ENCODE peak calls at places on chromosomes 1 and 21, in seven cellular contexts. C is SK-N-SH, W is K562, F is mammary epithelial cell, A is neural progenitor cell, Q is PC-3, Z is IMR-90. S is an unnamed sample.

GRCh38 chr1:34829250-34829649 is 30.3 kb downstream of the SMIM12 start:
- DNase-seq in C (no peak), W (no peak), F (no peak), A (no peak), Q (no peak), Z (no peak), S (no peak)

GRCh38 chr1:118136511-118136937 is 48.5 kb downstream of the SPAG17 start:
- DNase-seq in C (no peak), W (no peak), F (peak; percentile 86), A (no peak), Q (peak; percentile 67), Z (peak; percentile 90), S (no peak)

GRCh38 chr21:39633770-39634181 is 21.0 kb downstream of the B3GALT5 start:
- DNase-seq in C (no peak), W (no peak), F (peak; percentile 78), A (no peak), Q (peak; percentile 95), Z (peak; percentile 92), S (no peak)

GRCh38 chr21:44916965-44917364 is 3.7 kb downstream of the ITGB2 start:
- DNase-seq in C (no peak), W (no peak), F (peak; percentile 91), A (no peak), Q (peak; percentile 94), Z (no peak), S (peak; percentile 54)

GRCh38 chr1:93448292-93448982 is 519 bp downstream of the FNBP1L start:
- DNase-seq in C (peak; percentile 89), W (peak; percentile 58), F (peak; percentile 37), A (peak; percentile 90), Q (peak; percentile 52), Z (no peak), S (peak; percentile 88)

GRCh38 chr1:98046031-98046641 is 125.3 kb upstream of the DPYD start:
- DNase-seq in C (peak; percentile 52), W (no peak), F (peak; percentile 58), A (peak; percentile 71), Q (no peak), Z (peak; percentile 51), S (peak; percentile 48)

GRCh38 chr1:169509354-169509753 is 23.6 kb upstream of the SLC19A2 start:
- DNase-seq in C (no peak), W (peak; percentile 34), F (no peak), A (no peak), Q (no peak), Z (no peak), S (no peak)

GRCh38 chr21:26954591-26955214 is 12.2 kb downstream of the ADAMTS5 start:
- DNase-seq in C (no peak), W (no peak), F (no peak), A (no peak), Q (no peak), Z (no peak), S (no peak)

GRCh38 chr21:18985584-18985983 is 582.0 kb upstream of the TMPRSS15 start:
- DNase-seq in C (no peak), W (no peak), F (no peak), A (no peak), Q (peak; percentile 36), Z (no peak), S (no peak)

GRCh38 chr1:170530972-170531757 is 801 bp upstream of the GORAB start:
- DNase-seq in C (peak; percentile 1), W (peak; percentile 33), F (no peak), A (peak; percentile 35), Q (no peak), Z (no peak), S (peak; percentile 71)

GRCh38 chr21:43312751-43313169 is 114.2 kb downstream of the SIK1 start:
- DNase-seq in C (no peak), W (no peak), F (no peak), A (no peak), Q (no peak), Z (no peak), S (peak; percentile 76)

GRCh38 chr1:199639453-199639852 is 388.1 kb upstream of the NR5A2 start:
- DNase-seq in C (no peak), W (no peak), F (no peak), A (no peak), Q (no peak), Z (no peak), S (no peak)

GRCh38 chr1:233261206-233261605 is 34.3 kb downstream of the PCNX2 start:
- DNase-seq in C (no peak), W (no peak), F (peak; percentile 4), A (no peak), Q (peak; percentile 76), Z (no peak), S (no peak)

GRCh38 chr1:33298623-33299277 is 22.1 kb downstream of the A3GALT2 start:
- DNase-seq in C (peak; percentile 86), W (peak; percentile 79), F (peak; percentile 43), A (peak; percentile 79), Q (peak; percentile 75), Z (peak; percentile 52), S (peak; percentile 88)

GRCh38 chr1:94883688-94884087 is 43.2 kb downstream of the CNN3 start:
- DNase-seq in C (no peak), W (no peak), F (no peak), A (no peak), Q (no peak), Z (peak; percentile 66), S (no peak)
- H3K9ac ChIP-seq in C (peak overlapping the region; percentile 47), W (no peak overlapping the region), F (no peak overlapping the region), A (no peak overlapping the region), Q (no peak overlapping the region), Z (peak overlapping the region; percentile 68), S (no peak overlapping the region)

GRCh38 chr1:201945157-201945556 is 1.2 kb downstream of the LMOD1 start:
- DNase-seq in C (no peak), W (peak; percentile 52), F (no peak), A (peak; percentile 56), Q (no peak), Z (no peak), S (no peak)

GRCh38 chr1:201947697-201948008 is 1.3 kb upstream of the LMOD1 start:
- DNase-seq in C (no peak), W (peak; percentile 46), F (no peak), A (no peak), Q (no peak), Z (no peak), S (no peak)

GRCh38 chr1:201944639-201945038 is 1.7 kb downstream of the LMOD1 start:
- DNase-seq in C (no peak), W (no peak), F (no peak), A (no peak), Q (no peak), Z (peak; percentile 21), S (no peak)

GRCh38 chr1:201945863-201946223 is 505 bp downstream of the LMOD1 start:
- DNase-seq in C (no peak), W (no peak), F (no peak), A (no peak), Q (no peak), Z (no peak), S (no peak)

DNA sequence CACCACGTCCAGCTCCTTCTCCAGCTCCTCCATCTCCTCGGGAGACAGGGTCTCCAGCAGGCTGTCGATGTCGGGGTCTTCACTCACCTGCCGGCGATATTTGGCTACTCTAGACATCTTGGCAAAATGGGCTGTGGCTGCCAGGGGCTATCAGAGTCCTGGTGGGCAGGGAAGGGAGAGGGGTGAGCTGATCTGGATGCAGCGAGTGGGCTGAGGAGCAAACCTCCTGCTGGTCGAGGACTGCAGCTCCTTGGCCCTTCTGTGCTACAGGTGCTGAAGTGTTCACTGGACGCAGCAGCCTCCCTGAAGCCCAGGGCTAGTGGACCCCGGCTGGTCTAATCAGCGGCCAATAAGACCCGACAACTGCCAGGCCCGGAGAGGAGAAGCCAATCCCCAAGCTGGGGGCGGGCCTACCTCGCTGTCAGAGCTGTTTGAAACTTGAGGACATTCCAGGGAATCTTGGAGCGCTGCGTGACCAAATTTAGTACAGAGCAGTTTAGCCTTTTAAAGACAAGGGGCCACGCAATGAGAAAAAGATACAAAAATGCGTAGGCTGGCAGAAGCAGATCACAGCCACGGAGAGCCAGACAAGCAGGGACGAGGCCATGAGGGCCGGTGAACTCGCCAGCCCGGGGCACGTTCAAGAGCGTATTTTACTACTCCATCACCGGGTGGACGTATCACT is at the start of gene LMOD1:
- DNase-seq in C (peak; percentile 82), W (peak; percentile 89), F (peak; percentile 57), A (peak; percentile 95), Q (peak; percentile 64), Z (peak; percentile 98), S (peak; percentile 97)
- H3K9ac ChIP-seq in C (peak within 1 kb of the TSS; percentile 36), W (peak within 1 kb of the TSS; percentile 88), F (no peak within 1 kb of the TSS), A (no peak within 1 kb of the TSS), Q (no peak within 1 kb of the TSS), Z (peak within 1 kb of the TSS; percentile 94), S (peak within 1 kb of the TSS; percentile 62)

GRCh38 chr1:25727819-25728286 is 72.1 kb upstream of the SELENON start:
- DNase-seq in C (peak; percentile 82), W (peak; percentile 38), F (no peak), A (peak; percentile 58), Q (no peak), Z (peak; percentile 28), S (peak; percentile 92)
- H3K9ac ChIP-seq in C (no peak overlapping the region), W (peak overlapping the region; percentile 39), F (no peak overlapping the region), A (no peak overlapping the region), Q (no peak overlapping the region), Z (no peak overlapping the region), S (no peak overlapping the region)

GRCh38 chr1:26112407-26112775 is 767 bp downstream of the PDIK1L start:
- DNase-seq in C (no peak), W (no peak), F (no peak), A (no peak), Q (no peak), Z (no peak), S (no peak)

GRCh38 chr1:26111530-26112406 is at the start of gene PDIK1L:
- DNase-seq in C (peak; percentile 96), W (peak; percentile 98), F (peak; percentile 96), A (peak; percentile 98), Q (peak; percentile 96), Z (peak; percentile 96), S (peak; percentile 98)

GRCh38 chr1:26114165-26114927 is 2.7 kb downstream of the PDIK1L start:
- DNase-seq in C (no peak), W (no peak), F (no peak), A (no peak), Q (no peak), Z (no peak), S (no peak)

GRCh38 chr1:26110731-26111529 is 694 bp upstream of the PDIK1L start:
- DNase-seq in C (peak; percentile 93), W (peak; percentile 90), F (peak; percentile 71), A (peak; percentile 94), Q (peak; percentile 74), Z (peak; percentile 54), S (peak; percentile 93)

GRCh38 chr1:26109229-26110164 is 2.1 kb upstream of the PDIK1L start:
- DNase-seq in C (no peak), W (no peak), F (no peak), A (no peak), Q (no peak), Z (no peak), S (no peak)
- H3K9ac ChIP-seq in C (no peak overlapping the region), W (peak overlapping the region; percentile 0), F (no peak overlapping the region), A (no peak overlapping the region), Q (peak overlapping the region; percentile 94), Z (no peak overlapping the region), S (no peak overlapping the region)

S was measured in kidney.